ENCODE peak calls at places on chromosomes 7 and 10, in six cellular contexts. N is CD8-positive, alpha-beta T cell; H is H9; Z is choroid plexus epithelial cell; R is brain microvascular endothelial cell; J is neural crest cell. V is an unnamed sample.

GRCh38 chr7:139321071-139321745 is 19.9 kb upstream of the FMC1 start:
- DNase-seq in N (no peak), H (peak; percentile 40), Z (peak; percentile 64), R (no peak), J (no peak), V (no peak)

GRCh38 chr10:22816298-22816653 is 101.9 kb upstream of the PIP4K2A start:
- DNase-seq in N (no peak), H (no peak), Z (peak; percentile 92), R (peak; percentile 86), J (no peak), V (no peak)

GRCh38 chr10:13949844-13950542 is 363.2 kb downstream of the PRPF18 start:
- DNase-seq in N (no peak), H (no peak), Z (peak; percentile 93), R (peak; percentile 90), J (no peak), V (no peak)

GRCh38 chr10:122014652-122015248 is 25.8 kb downstream of the TACC2 start:
- DNase-seq in N (no peak), H (no peak), Z (no peak), R (no peak), J (no peak), V (no peak)

GRCh38 chr7:13279854-13280435 is 592.5 kb downstream of the ARL4A start:
- DNase-seq in N (no peak), H (no peak), Z (peak; percentile 55), R (no peak), J (no peak), V (no peak)

GRCh38 chr7:18177815-18178660 is 150.4 kb upstream of the PRPS1L1 start:
- DNase-seq in N (no peak), H (no peak), Z (peak; percentile 83), R (peak; percentile 65), J (no peak), V (no peak)

GRCh38 chr10:12729885-12730284 is 271.6 kb downstream of the CCDC3 start:
- DNase-seq in N (no peak), H (peak; percentile 75), Z (no peak), R (no peak), J (peak; percentile 22), V (no peak)

GRCh38 chr10:132869621-132870020 is 72.7 kb downstream of the CFAP46 start:
- DNase-seq in N (no peak), H (peak; percentile 16), Z (no peak), R (no peak), J (no peak), V (peak; percentile 76)

GRCh38 chr7:134019251-134019650 is 107.9 kb upstream of the LRGUK start:
- DNase-seq in N (no peak), H (no peak), Z (no peak), R (no peak), J (no peak), V (no peak)

GRCh38 chr7:43872401-43873165 is 3.3 kb upstream of the MRPS24 start:
- DNase-seq in N (no peak), H (no peak), Z (peak; percentile 80), R (peak; percentile 76), J (no peak), V (no peak)

GRCh38 chr10:71270301-71270777 is 48.7 kb upstream of the SLC29A3 start:
- DNase-seq in N (no peak), H (peak; percentile 87), Z (peak; percentile 87), R (peak; percentile 78), J (peak; percentile 65), V (no peak)

GRCh38 chr7:87188930-87189329 is 30.6 kb downstream of the TMEM243 start:
- DNase-seq in N (no peak), H (no peak), Z (no peak), R (no peak), J (no peak), V (no peak)
- TF ChIP-seq CTCF in N (no peak), H (no peak), Z (no peak), R (no peak), J (no peak), V (no peak)

GRCh38 chr10:125002044-125002422 is 60.1 kb downstream of the ZRANB1 start:
- DNase-seq in N (no peak), H (no peak), Z (no peak), R (no peak), J (no peak), V (no peak)

GRCh38 chr10:124999433-125000365 is 57.8 kb downstream of the ZRANB1 start:
- DNase-seq in N (no peak), H (no peak), Z (peak; percentile 83), R (peak; percentile 81), J (no peak), V (peak; percentile 81)

GRCh38 chr10:125001313-125002043 is 59.6 kb downstream of the ZRANB1 start:
- DNase-seq in N (no peak), H (no peak), Z (no peak), R (no peak), J (peak; percentile 30), V (peak; percentile 84)

GRCh38 chr10:124998624-124999291 is 56.8 kb downstream of the ZRANB1 start:
- DNase-seq in N (no peak), H (peak; percentile 27), Z (no peak), R (no peak), J (no peak), V (peak; percentile 72)

GRCh38 chr10:125000366-125001312 is 58.7 kb downstream of the ZRANB1 start:
- DNase-seq in N (no peak), H (no peak), Z (peak; percentile 30), R (no peak), J (peak; percentile 50), V (peak; percentile 82)
- TF ChIP-seq CTCF in N (no peak), H (peak; percentile 23), Z (no peak), R (peak; percentile 56), J (no peak), V (peak; percentile 10)

DNA sequence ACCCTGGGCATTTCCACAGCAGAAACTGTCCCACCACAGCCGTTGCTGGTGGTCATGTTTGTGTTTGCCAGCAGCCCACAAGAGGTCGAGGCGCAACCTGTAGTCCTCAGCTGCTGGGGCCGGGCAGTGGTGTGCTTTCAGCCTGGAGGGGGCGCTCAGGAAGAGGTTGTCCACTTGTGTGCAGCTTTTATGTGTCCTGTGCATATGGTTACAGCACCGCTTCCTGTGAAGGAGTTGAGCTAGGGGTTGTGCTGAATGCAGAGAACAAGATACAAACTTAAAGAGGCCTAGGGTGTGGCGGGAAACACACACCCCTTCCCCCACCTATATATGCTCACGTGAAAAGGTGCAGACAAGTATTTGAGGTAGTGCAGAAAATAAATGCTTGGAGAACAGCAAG is 29.5 kb upstream of the PFKFB3 start:
- DNase-seq in N (peak; percentile 39), H (peak; percentile 63), Z (no peak), R (no peak), J (no peak), V (no peak)
- TF ChIP-seq CTCF in N (peak; percentile 63), H (peak; percentile 64), Z (peak; percentile 46), R (peak; percentile 54), J (peak; percentile 22), V (no peak)

DNA sequence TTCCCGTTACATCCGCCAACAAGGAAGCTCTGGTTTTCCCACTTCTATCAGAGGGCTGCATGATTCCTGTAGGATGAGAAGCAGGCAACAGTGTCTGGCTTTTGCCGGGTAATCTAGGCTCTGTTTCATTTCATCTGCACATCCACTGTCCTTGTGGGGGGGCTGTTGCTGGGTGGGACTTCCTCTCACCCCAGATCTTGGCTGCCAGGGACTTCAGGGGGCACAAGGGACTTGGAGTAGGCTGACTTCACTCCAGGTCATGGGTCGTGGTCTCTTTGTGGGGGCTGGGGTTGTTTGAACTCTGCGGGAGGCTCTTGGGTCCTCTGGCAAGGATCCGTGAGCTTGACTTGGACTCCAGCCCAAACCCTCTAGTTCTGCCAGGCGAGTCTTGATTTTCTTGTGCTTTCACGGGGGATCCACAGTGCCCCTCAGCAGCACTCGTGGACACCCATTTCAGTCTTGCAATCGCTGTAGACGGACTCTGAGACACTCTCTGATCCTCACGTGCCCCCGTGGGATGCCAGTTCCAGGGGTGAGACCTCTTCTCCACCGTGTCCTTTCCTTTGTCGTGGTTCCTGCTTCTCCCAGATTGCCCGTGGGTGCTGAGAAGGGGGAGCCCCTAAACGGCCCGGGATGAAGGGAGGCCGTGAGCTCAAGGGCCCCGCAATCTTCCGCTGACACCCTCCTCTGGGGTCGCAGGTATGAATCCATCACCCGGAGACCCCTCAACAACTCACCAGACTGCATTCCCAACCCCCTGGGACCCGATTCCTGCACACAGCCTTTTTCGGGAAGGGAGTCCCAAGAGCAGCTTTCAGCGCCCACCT is 21.4 kb upstream of the ZNF273 start:
- DNase-seq in N (no peak), H (peak; percentile 16), Z (no peak), R (no peak), J (no peak), V (peak; percentile 51)
- TF ChIP-seq CTCF in N (no peak), H (no peak), Z (no peak), R (no peak), J (no peak), V (no peak)

GRCh38 chr7:148527717-148528168 is 62.8 kb upstream of the C7orf33 start:
- DNase-seq in N (peak; percentile 67), H (peak; percentile 89), Z (peak; percentile 91), R (peak; percentile 92), J (peak; percentile 70), V (no peak)
- TF ChIP-seq CTCF in N (peak; percentile 71), H (peak; percentile 87), Z (peak; percentile 85), R (peak; percentile 83), J (peak; percentile 65), V (peak; percentile 68)

GRCh38 chr7:155962968-155963300 is 150.7 kb upstream of the SHH start:
- DNase-seq in N (no peak), H (peak; percentile 9), Z (no peak), R (no peak), J (no peak), V (no peak)
- TF ChIP-seq CTCF in N (no peak), H (no peak), Z (no peak), R (no peak), J (no peak), V (no peak)

V was measured in osteocyte.